ENCODE peak calls at places on chromosomes 3 and 15, in nine cellular contexts. Z is anterior cingulate cortex; J is ELF-1; O is HS-27A; L is endothelial cell; M is CD4-positive, alpha-beta memory T cell; D is sigmoid colon; U is amniotic epithelial cell; N is hypothalamus. W is an unnamed sample.

GRCh38 chr15:75229191-75230015 is 27.7 kb downstream of the C15orf39 start:
- DNase-seq in Z (no peak), J (peak), O (no peak), L (no peak), M (no peak), D (peak), U (peak), N (no peak), W (no peak)

GRCh38 chr3:179546814-179547241 is 15.9 kb upstream of the ACTL6A start:
- DNase-seq in Z (no peak), J (peak), O (no peak), L (no peak), M (no peak), D (no peak), U (no peak), N (no peak), W (no peak)

GRCh38 chr3:40453933-40454332 is 3.2 kb upstream of the RPL14 start:
- DNase-seq in Z (no peak), J (no peak), O (no peak), L (no peak), M (no peak), D (no peak), U (no peak), N (no peak), W (no peak)

GRCh38 chr3:13301295-13301987 is 118.7 kb downstream of the NUP210 start:
- DNase-seq in Z (no peak), J (peak), O (no peak), L (no peak), M (no peak), D (no peak), U (peak), N (no peak), W (peak)

GRCh38 chr3:177208223-177208622 is 10.9 kb upstream of the TBL1XR1 start:
- DNase-seq in Z (no peak), J (no peak), O (no peak), L (no peak), M (no peak), D (no peak), U (no peak), N (no peak), W (no peak)

GRCh38 chr3:52781741-52782140 is 4.3 kb downstream of the ITIH1 start:
- DNase-seq in Z (no peak), J (no peak), O (no peak), L (no peak), M (no peak), D (no peak), U (no peak), N (no peak), W (no peak)

GRCh38 chr15:52291204-52291603 is 4.4 kb downstream of the MYO5C start:
- DNase-seq in Z (no peak), J (no peak), O (no peak), L (no peak), M (no peak), D (no peak), U (no peak), N (no peak), W (no peak)

GRCh38 chr3:58899159-58899952 is 150.5 kb downstream of the CFAP20DC start:
- DNase-seq in Z (no peak), J (no peak), O (no peak), L (no peak), M (peak), D (peak), U (no peak), N (no peak), W (no peak)

GRCh38 chr3:189292667-189293478 is 121.1 kb downstream of the TPRG1 start:
- DNase-seq in Z (no peak), J (peak), O (no peak), L (no peak), M (no peak), D (no peak), U (no peak), N (no peak), W (no peak)

GRCh38 chr15:101017041-101017754 is 98.0 kb downstream of the LRRK1 start:
- DNase-seq in Z (no peak), J (peak), O (no peak), L (peak), M (no peak), D (peak), U (no peak), N (no peak), W (no peak)

GRCh38 chr3:25252291-25252690 is 175.8 kb upstream of the RARB start:
- DNase-seq in Z (no peak), J (no peak), O (no peak), L (no peak), M (no peak), D (no peak), U (no peak), N (no peak), W (no peak)

GRCh38 chr15:65690778-65691177 is 69.0 kb downstream of the SLC24A1 start:
- DNase-seq in Z (no peak), J (no peak), O (no peak), L (no peak), M (no peak), D (no peak), U (no peak), N (no peak), W (no peak)

GRCh38 chr3:32508731-32509130 is 6.1 kb upstream of the CMTM6 start:
- DNase-seq in Z (no peak), J (no peak), O (no peak), L (no peak), M (no peak), D (no peak), U (no peak), N (no peak), W (no peak)

GRCh38 chr3:181056276-181056675 is 66.7 kb upstream of the DNAJC19 start:
- DNase-seq in Z (no peak), J (no peak), O (no peak), L (no peak), M (no peak), D (no peak), U (no peak), N (no peak), W (no peak)